ENCODE peak calls at places on chromosome 18, in ten cellular contexts. F, O, R, E, D, V, P, H, M and W are unnamed samples.

GRCh38 chr18:11310476-11311086 is 161.2 kb upstream of the PIEZO2 start:
- DNase-seq in V (peak; percentile 9), E (no peak), R (peak; percentile 46), M (peak; percentile 28), F (peak; percentile 56), D (peak; percentile 59), P (peak; percentile 20), H (peak; percentile 10), O (peak; percentile 3), W (no peak)

GRCh38 chr18:78805840-78806239 is 173.8 kb upstream of the SALL3 start:
- DNase-seq in E (no peak), H (no peak), M (no peak), F (no peak), P (no peak), D (no peak), V (no peak), R (no peak), O (no peak), W (no peak)

GRCh38 chr18:39497819-39498218 is 1932.2 kb upstream of the CELF4 start:
- DNase-seq in P (no peak), M (no peak), E (no peak), R (no peak), F (no peak), O (no peak), H (no peak), V (no peak), D (no peak), W (no peak)

GRCh38 chr18:48641981-48642380 is 103.2 kb downstream of the CTIF start:
- DNase-seq in E (no peak), M (no peak), V (no peak), F (no peak), D (no peak), P (no peak), O (no peak), R (no peak), H (no peak), W (peak; percentile 16)

GRCh38 chr18:61595615-61596014 is 262.4 kb downstream of the CDH20 start:
- DNase-seq in H (no peak), P (no peak), F (no peak), E (no peak), R (no peak), O (no peak), V (no peak), M (no peak), D (no peak), W (no peak)

GRCh38 chr18:75638223-75638596 is 210.7 kb upstream of the SMIM21 start:
- DNase-seq in F (no peak), H (no peak), E (no peak), O (no peak), V (no peak), P (no peak), M (no peak), R (peak; percentile 24), D (peak; percentile 61), W (no peak)

GRCh38 chr18:37742436-37742835 is 176.8 kb upstream of the CELF4 start:
- DNase-seq in E (no peak), R (no peak), P (no peak), O (peak; percentile 14), M (no peak), F (no peak), V (no peak), D (no peak), H (no peak), W (peak; percentile 24)

GRCh38 chr18:42107287-42108045 is 152.4 kb downstream of the PIK3C3 start:
- DNase-seq in D (no peak), H (no peak), M (no peak), R (no peak), V (no peak), E (no peak), O (no peak), F (no peak), P (no peak), W (no peak)